ENCODE peak calls at places on chromosomes 2 and 18, in eight cellular contexts. A is GM04503; Z is activated T-helper 1 cell treated with Interleukin-2 at 50 U/mL for 16 hours; C is GM13976; E is astrocyte of the spinal cord; B is activated T-helper 9 cell treated with anti-CD3 and anti-CD28 coated beads, Interleukin-2, amount 50 U/mL, for 16 hours; X is NB4; G is endodermal cell. P is an unnamed sample.

GRCh38 chr2:79980116-79980515 is 324.4 kb downstream of the LRRTM1 start:
- DNase-seq in X (no peak), Z (no peak), B (no peak), G (no peak), E (no peak), C (no peak), A (no peak), P (no peak)

GRCh38 chr2:238649936-238650518 is 197.9 kb upstream of the TWIST2 start:
- DNase-seq in X (no peak), A (no peak), G (peak; percentile 22), C (no peak), Z (no peak), E (no peak), B (no peak), P (no peak)

GRCh38 chr2:184532541-184532940 is 65.8 kb upstream of the ZNF804A start:
- DNase-seq in C (no peak), Z (no peak), B (no peak), A (no peak), G (no peak), X (no peak), E (no peak), P (no peak)

GRCh38 chr2:198975779-198976178 is 482.0 kb downstream of the SATB2 start:
- DNase-seq in X (no peak), C (no peak), E (no peak), Z (no peak), A (no peak), B (no peak), G (no peak), P (no peak)

GRCh38 chr18:41444943-41445342 is 510.1 kb upstream of the PIK3C3 start:
- DNase-seq in Z (no peak), B (no peak), C (no peak), A (no peak), E (no peak), G (no peak), X (no peak), P (no peak)

GRCh38 chr2:220701115-220701514 is 871.0 kb downstream of the EPHA4 start:
- DNase-seq in B (no peak), X (no peak), A (no peak), G (no peak), E (no peak), C (no peak), Z (no peak), P (no peak)

GRCh38 chr18:35042389-35043066 is 1.3 kb downstream of the MAPRE2 start:
- DNase-seq in X (no peak), Z (no peak), A (no peak), B (no peak), G (no peak), C (no peak), E (no peak), P (no peak)

GRCh38 chr2:150699208-150699607 is 211.7 kb upstream of the RND3 start:
- DNase-seq in E (no peak), Z (no peak), X (no peak), A (no peak), B (no peak), C (no peak), G (no peak), P (no peak)

GRCh38 chr18:8730080-8730827 is 24.9 kb downstream of the MTCL1 start:
- DNase-seq in X (no peak), A (no peak), B (no peak), Z (no peak), E (peak; percentile 93), C (no peak), G (no peak), P (no peak)

GRCh38 chr2:147382322-147382948 is 462.4 kb upstream of the ACVR2A start:
- DNase-seq in X (no peak), Z (no peak), A (no peak), G (no peak), E (no peak), C (no peak), B (no peak), P (peak; percentile 25)